ENCODE peak calls at places on chromosomes 12 and 14, in four cellular contexts. Y is GM12864, R is stomach, P is GM20000. N is an unnamed sample.

GRCh38 chr14:21084988-21085853 is 13.2 kb downstream of the ZNF219 start:
- DNase-seq in P (no peak), Y (no peak), R (peak; percentile 63), N (peak; percentile 56)

GRCh38 chr12:104588048-104588942 is 131.5 kb downstream of the CHST11 start:
- DNase-seq in Y (no peak), P (no peak), R (no peak), N (no peak)

GRCh38 chr14:103679351-103679750 is 35.9 kb downstream of the XRCC3 start:
- DNase-seq in Y (peak; percentile 47), P (peak; percentile 82), R (peak; percentile 40), N (peak; percentile 53)

GRCh38 chr14:93970967-93971634 is 5.3 kb downstream of the ASB2 start:
- DNase-seq in P (peak; percentile 69), Y (peak; percentile 66), R (peak; percentile 50), N (no peak)

GRCh38 chr14:63938198-63939005 is 85.6 kb downstream of the SYNE2 start:
- DNase-seq in P (peak; percentile 34), Y (no peak), R (no peak), N (no peak)

GRCh38 chr12:1553987-1554982 is 40.1 kb downstream of the FBXL14 start:
- DNase-seq in R (no peak), Y (peak; percentile 91), P (peak; percentile 87), N (no peak)

GRCh38 chr12:77946541-77947021 is 115.9 kb downstream of the NAV3 start:
- DNase-seq in Y (no peak), R (no peak), P (no peak), N (no peak)

GRCh38 chr12:94405378-94406116 is 54.1 kb downstream of the CEP83 start:
- DNase-seq in Y (peak; percentile 38), R (no peak), P (peak; percentile 19), N (no peak)

GRCh38 chr12:119158004-119158776 is 20.5 kb upstream of the HSPB8 start:
- DNase-seq in P (no peak), R (no peak), Y (no peak), N (no peak)

GRCh38 chr12:108611884-108612415 is 14.1 kb upstream of the TMEM119 start:
- DNase-seq in Y (no peak), R (no peak), P (no peak), N (no peak)

GRCh38 chr12:100877776-100878175 is 83.2 kb downstream of the ANO4 start:
- DNase-seq in P (no peak), Y (no peak), R (no peak), N (no peak)
- TF ChIP-seq CTCF in P (no peak), Y (peak; percentile 40), R (no peak), N (no peak)

GRCh38 chr14:49673586-49673985 is 14.4 kb downstream of the POLE2 start:
- DNase-seq in R (no peak), P (no peak), Y (no peak), N (no peak)

GRCh38 chr14:49679271-49679670 is 8.7 kb downstream of the POLE2 start:
- DNase-seq in P (no peak), Y (no peak), R (no peak), N (no peak)

DNA sequence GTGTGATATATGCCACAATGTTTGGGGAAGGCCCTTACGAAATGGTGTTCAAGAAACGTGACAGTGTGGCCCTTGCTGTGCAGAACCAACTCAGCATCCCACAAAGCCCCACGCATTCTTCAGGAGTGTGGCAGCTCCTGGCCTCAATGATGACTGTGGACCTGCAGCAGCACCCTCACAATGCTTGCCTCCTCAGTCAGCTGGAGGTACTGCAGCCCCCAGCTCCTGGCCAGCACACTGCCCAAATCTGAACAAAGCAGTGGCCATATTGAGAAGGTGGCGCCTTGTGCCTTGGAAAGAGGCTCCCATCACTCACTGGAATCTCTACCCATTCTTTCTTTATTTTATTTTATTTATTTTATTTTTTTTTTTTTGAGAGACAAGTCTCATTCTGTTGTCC is 10.4 kb downstream of the POLE2 start:
- DNase-seq in P (no peak), Y (no peak), R (no peak), N (no peak)
- TF ChIP-seq CTCF in P (no peak), Y (peak; percentile 43), R (no peak), N (no peak)

GRCh38 chr14:78227466-78228077 is 57.4 kb downstream of the NRXN3 start:
- DNase-seq in R (no peak), P (no peak), Y (no peak), N (no peak)
- TF ChIP-seq CTCF in R (no peak), P (no peak), Y (no peak), N (no peak)

GRCh38 chr12:131915000-131915689 is 13.9 kb upstream of the PUS1 start:
- DNase-seq in R (no peak), P (no peak), Y (no peak), N (peak; percentile 12)

GRCh38 chr12:131912526-131913274 is 16.4 kb upstream of the PUS1 start:
- DNase-seq in Y (no peak), R (peak; percentile 56), P (no peak), N (peak; percentile 89)

GRCh38 chr12:131913666-131914065 is 15.4 kb upstream of the PUS1 start:
- DNase-seq in R (no peak), Y (no peak), P (no peak), N (no peak)

GRCh38 chr12:131915774-131916173 is 13.3 kb upstream of the PUS1 start:
- DNase-seq in P (no peak), R (no peak), Y (no peak), N (no peak)

DNA sequence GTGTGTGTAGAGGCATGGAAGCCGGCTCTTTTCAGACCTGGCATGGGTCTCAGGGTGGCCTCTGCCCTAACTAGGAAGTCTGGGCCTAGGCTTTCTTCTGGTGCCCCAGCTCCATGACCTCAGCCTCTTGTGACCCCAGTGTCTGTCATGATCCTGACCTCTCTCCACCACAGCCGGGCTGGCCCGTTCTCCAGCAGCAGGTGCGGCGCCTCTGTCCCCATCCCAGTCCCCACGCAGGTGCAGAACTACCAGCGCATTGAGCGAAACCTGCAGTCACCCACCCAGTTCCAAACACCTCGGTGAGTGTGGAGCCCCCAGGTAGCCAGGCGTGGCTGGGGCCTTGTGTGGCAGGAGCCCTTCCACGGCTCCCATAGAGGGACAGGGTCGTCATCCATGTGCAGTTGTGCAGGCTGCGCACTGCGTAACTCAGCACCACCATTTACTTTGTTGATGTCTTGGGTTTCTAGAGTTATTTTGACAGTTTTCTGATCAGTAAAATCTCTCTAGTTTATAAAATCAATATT is 14.8 kb upstream of the PUS1 start:
- DNase-seq in R (no peak), Y (no peak), P (no peak), N (no peak)
- TF ChIP-seq CTCF in R (no peak), Y (no peak), P (no peak), N (no peak)

N was measured in body of pancreas.